ENCODE peak calls at places on chromosomes 6 and 20, in seven cellular contexts. D is right atrium auricular region, L is psoas muscle, W is prostate gland, T is choroid plexus epithelial cell, V is upper lobe of right lung, J is astrocyte of the spinal cord. K is an unnamed sample.

GRCh38 chr6:26043389-26044139 is 43.7 kb upstream of the HFE start:
- DNase-seq in D (peak; percentile 81), L (no peak), W (peak; percentile 87), T (peak; percentile 99), V (peak; percentile 74), J (peak; percentile 99), K (peak; percentile 88)

GRCh38 chr6:21137708-21138358 is 455.7 kb upstream of the SOX4 start:
- DNase-seq in D (no peak), L (no peak), W (no peak), T (no peak), V (no peak), J (peak; percentile 7), K (no peak)

GRCh38 chr20:460180-460579 is 2.2 kb downstream of the TBC1D20 start:
- DNase-seq in D (no peak), L (no peak), W (no peak), T (no peak), V (no peak), J (no peak), K (no peak)

GRCh38 chr6:118400098-118400497 is 148.0 kb upstream of the PLN start:
- DNase-seq in D (no peak), L (no peak), W (no peak), T (no peak), V (no peak), J (no peak), K (no peak)

GRCh38 chr20:760751-761417 is 7.4 kb downstream of the SLC52A3 start:
- DNase-seq in D (no peak), L (no peak), W (no peak), T (peak; percentile 33), V (peak; percentile 77), J (no peak), K (peak; percentile 19)

GRCh38 chr20:51531141-51531710 is 11.3 kb downstream of the NFATC2 start:
- DNase-seq in D (no peak), L (no peak), W (no peak), T (peak; percentile 12), V (no peak), J (peak; percentile 57), K (peak; percentile 86)

GRCh38 chr6:118784641-118785164 is 109.2 kb upstream of the ASF1A start:
- DNase-seq in D (peak; percentile 55), L (no peak), W (no peak), T (no peak), V (no peak), J (no peak), K (no peak)

GRCh38 chr6:143060806-143061596 is at the start of gene AIG1:
- DNase-seq in D (peak; percentile 68), L (peak; percentile 81), W (no peak), T (no peak), V (no peak), J (no peak), K (peak; percentile 77)

GRCh38 chr6:36297511-36297910 is 27.7 kb downstream of the PNPLA1 start:
- DNase-seq in D (no peak), L (no peak), W (no peak), T (no peak), V (no peak), J (no peak), K (no peak)

GRCh38 chr6:154222716-154223115 is 133.9 kb downstream of the IPCEF1 start:
- DNase-seq in D (no peak), L (no peak), W (no peak), T (no peak), V (no peak), J (no peak), K (no peak)

GRCh38 chr6:16472349-16473069 is 234.1 kb downstream of the GMPR start:
- DNase-seq in D (no peak), L (no peak), W (no peak), T (peak; percentile 76), V (no peak), J (peak; percentile 56), K (no peak)

GRCh38 chr6:45567879-45568278 is 190.1 kb upstream of the SUPT3H start:
- DNase-seq in D (no peak), L (no peak), W (no peak), T (no peak), V (no peak), J (no peak), K (no peak)

GRCh38 chr6:18457065-18457817 is 70.1 kb downstream of the RNF144B start:
- DNase-seq in D (no peak), L (no peak), W (no peak), T (peak; percentile 57), V (no peak), J (peak; percentile 35), K (no peak)

GRCh38 chr20:34579191-34579661 is 20.7 kb downstream of the MAP1LC3A start:
- DNase-seq in D (no peak), L (peak; percentile 47), W (peak; percentile 76), T (peak; percentile 87), V (no peak), J (peak; percentile 82), K (no peak)

GRCh38 chr20:571754-572331 is 28.3 kb upstream of the CSNK2A1 start:
- DNase-seq in D (no peak), L (peak; percentile 74), W (peak; percentile 14), T (no peak), V (peak; percentile 74), J (no peak), K (no peak)

GRCh38 chr6:32637219-32637880 is at the start of gene HLA-DQA1:
- DNase-seq in D (no peak), L (no peak), W (no peak), T (peak; percentile 4), V (no peak), J (no peak), K (no peak)

GRCh38 chr6:14270925-14271791 is 153.6 kb downstream of the CD83 start:
- DNase-seq in D (no peak), L (peak; percentile 22), W (no peak), T (peak; percentile 34), V (no peak), J (peak; percentile 87), K (no peak)

GRCh38 chr6:40743690-40744446 is 156.7 kb upstream of the LRFN2 start:
- DNase-seq in D (no peak), L (no peak), W (no peak), T (no peak), V (no peak), J (no peak), K (no peak)

GRCh38 chr20:11585752-11586352 is 331.8 kb upstream of the BTBD3 start:
- DNase-seq in D (no peak), L (no peak), W (no peak), T (peak; percentile 64), V (no peak), J (peak; percentile 26), K (no peak)

GRCh38 chr20:22354647-22355046 is 229.7 kb downstream of the FOXA2 start:
- DNase-seq in D (no peak), L (no peak), W (no peak), T (no peak), V (no peak), J (no peak), K (no peak)

GRCh38 chr6:107509506-107509905 is 19.6 kb downstream of the SOBP start:
- DNase-seq in D (no peak), L (no peak), W (peak; percentile 35), T (peak; percentile 34), V (no peak), J (peak; percentile 45), K (no peak)

GRCh38 chr20:46330831-46331371 is 22.6 kb upstream of the CDH22 start:
- DNase-seq in D (no peak), L (no peak), W (no peak), T (no peak), V (no peak), J (no peak), K (no peak)

GRCh38 chr6:50655848-50656453 is 57.4 kb upstream of the TFAP2D start:
- DNase-seq in D (no peak), L (no peak), W (no peak), T (peak; percentile 8), V (no peak), J (peak; percentile 4), K (no peak)

GRCh38 chr6:150352321-150353296 is 16.2 kb upstream of the IYD start:
- DNase-seq in D (no peak), L (no peak), W (no peak), T (peak; percentile 73), V (no peak), J (peak; percentile 70), K (no peak)

GRCh38 chr6:151882206-151882605 is 74.7 kb downstream of the ESR1 start:
- DNase-seq in D (no peak), L (no peak), W (no peak), T (no peak), V (no peak), J (no peak), K (no peak)
- H3K4me3 ChIP-seq in D (no peak overlapping the region), L (no peak overlapping the region), W (no peak overlapping the region), T (no peak overlapping the region), V (no peak overlapping the region), J (no peak overlapping the region), K (no peak overlapping the region)

GRCh38 chr20:6053776-6054688 is at the start of gene LRRN4:
- DNase-seq in D (no peak), L (no peak), W (no peak), T (no peak), V (peak; percentile 69), J (no peak), K (no peak)
- H3K4me3 ChIP-seq in D (no peak within 1 kb of the TSS), L (no peak within 1 kb of the TSS), W (no peak within 1 kb of the TSS), T (no peak within 1 kb of the TSS), V (peak within 1 kb of the TSS; percentile 45), J (no peak within 1 kb of the TSS), K (no peak within 1 kb of the TSS)

GRCh38 chr6:134678436-134678889 is 271.4 kb downstream of the ALDH8A1 start:
- DNase-seq in D (no peak), L (no peak), W (no peak), T (peak; percentile 86), V (no peak), J (peak; percentile 92), K (no peak)
- H3K4me3 ChIP-seq in D (no peak overlapping the region), L (no peak overlapping the region), W (no peak overlapping the region), T (no peak overlapping the region), V (no peak overlapping the region), J (no peak overlapping the region), K (no peak overlapping the region)

GRCh38 chr6:34586327-34587040 is 30.4 kb upstream of the SPDEF start:
- DNase-seq in D (no peak), L (no peak), W (no peak), T (no peak), V (no peak), J (no peak), K (no peak)

GRCh38 chr6:34587325-34587724 is 31.2 kb upstream of the SPDEF start:
- DNase-seq in D (no peak), L (no peak), W (no peak), T (no peak), V (no peak), J (no peak), K (no peak)

GRCh38 chr6:34587851-34588250 is 31.7 kb upstream of the SPDEF start:
- DNase-seq in D (no peak), L (no peak), W (no peak), T (no peak), V (no peak), J (no peak), K (no peak)

GRCh38 chr6:34589633-34590139 is 33.6 kb upstream of the SPDEF start:
- DNase-seq in D (no peak), L (no peak), W (no peak), T (no peak), V (no peak), J (no peak), K (no peak)

GRCh38 chr6:34589140-34589539 is 33.0 kb upstream of the SPDEF start:
- DNase-seq in D (no peak), L (no peak), W (no peak), T (no peak), V (no peak), J (no peak), K (no peak)
- H3K4me3 ChIP-seq in D (no peak overlapping the region), L (no peak overlapping the region), W (no peak overlapping the region), T (no peak overlapping the region), V (no peak overlapping the region), J (no peak overlapping the region), K (no peak overlapping the region)

K was measured in CD8-positive, alpha-beta memory T cell.